ENCODE peak calls at places on chromosome 11, in ten cellular contexts. One of them, this sample, is unnamed.
A peak's percentile ranks its signal among the peaks of the same experiment; 100 is the strongest.

GRCh38 chr11:103851166-103851651 is 185.2 kb upstream of the DDI1 start:
- DNase-seq in iris pigment epithelial cell: peak; percentile 90
- DNase-seq in SJSA1: no peak
- DNase-seq in HCT116: no peak
- DNase-seq in pancreas: no peak
- DNase-seq in D341Med: no peak
- DNase-seq in NCI-H2029 treated with DMSO at 0.1 percent for 48 hours: no peak
- DNase-seq in anterior cingulate cortex: no peak
- DNase-seq in NCI-H510A treated with DMSO at 0.1 percent for 48 hours: no peak
- DNase-seq in WTC11: no peak
- DNase-seq in this sample: no peak

GRCh38 chr11:26649884-26650283 is 72.0 kb downstream of the SLC5A12 start:
- DNase-seq in D341Med: peak; percentile 66
- DNase-seq in pancreas: peak; percentile 39
- DNase-seq in anterior cingulate cortex: no peak
- DNase-seq in HCT116: peak; percentile 3
- DNase-seq in NCI-H2029 treated with DMSO at 0.1 percent for 48 hours: peak; percentile 29
- DNase-seq in iris pigment epithelial cell: peak; percentile 79
- DNase-seq in NCI-H510A treated with DMSO at 0.1 percent for 48 hours: peak; percentile 38
- DNase-seq in WTC11: peak; percentile 70
- DNase-seq in SJSA1: peak; percentile 28
- DNase-seq in this sample: peak; percentile 52

GRCh38 chr11:124535552-124536232 is 7.8 kb downstream of the OR8B12 start:
- DNase-seq in WTC11: no peak
- DNase-seq in anterior cingulate cortex: no peak
- DNase-seq in iris pigment epithelial cell: peak; percentile 55
- DNase-seq in HCT116: no peak
- DNase-seq in NCI-H510A treated with DMSO at 0.1 percent for 48 hours: no peak
- DNase-seq in pancreas: no peak
- DNase-seq in SJSA1: no peak
- DNase-seq in NCI-H2029 treated with DMSO at 0.1 percent for 48 hours: no peak
- DNase-seq in D341Med: no peak
- DNase-seq in this sample: no peak

GRCh38 chr11:12301379-12301778 is 76.0 kb upstream of the PARVA start:
- DNase-seq in NCI-H510A treated with DMSO at 0.1 percent for 48 hours: no peak
- DNase-seq in pancreas: no peak
- DNase-seq in NCI-H2029 treated with DMSO at 0.1 percent for 48 hours: no peak
- DNase-seq in HCT116: no peak
- DNase-seq in SJSA1: no peak
- DNase-seq in D341Med: no peak
- DNase-seq in anterior cingulate cortex: no peak
- DNase-seq in iris pigment epithelial cell: no peak
- DNase-seq in WTC11: no peak
- DNase-seq in this sample: peak; percentile 37

GRCh38 chr11:77096591-77097019 is 6.0 kb upstream of the OMP start:
- DNase-seq in NCI-H510A treated with DMSO at 0.1 percent for 48 hours: no peak
- DNase-seq in SJSA1: no peak
- DNase-seq in pancreas: peak; percentile 14
- DNase-seq in anterior cingulate cortex: no peak
- DNase-seq in iris pigment epithelial cell: no peak
- DNase-seq in NCI-H2029 treated with DMSO at 0.1 percent for 48 hours: no peak
- DNase-seq in D341Med: no peak
- DNase-seq in HCT116: no peak
- DNase-seq in WTC11: no peak
- DNase-seq in this sample: no peak

GRCh38 chr11:125952973-125953372 is 7.1 kb downstream of the VSIG10L2 start:
- DNase-seq in WTC11: no peak
- DNase-seq in anterior cingulate cortex: no peak
- DNase-seq in SJSA1: no peak
- DNase-seq in iris pigment epithelial cell: no peak
- DNase-seq in NCI-H510A treated with DMSO at 0.1 percent for 48 hours: no peak
- DNase-seq in HCT116: no peak
- DNase-seq in D341Med: no peak
- DNase-seq in NCI-H2029 treated with DMSO at 0.1 percent for 48 hours: no peak
- DNase-seq in pancreas: peak; percentile 45
- DNase-seq in this sample: peak; percentile 59

GRCh38 chr11:8234425-8234821 is 29.3 kb downstream of the LMO1 start:
- DNase-seq in D341Med: no peak
- DNase-seq in anterior cingulate cortex: no peak
- DNase-seq in pancreas: no peak
- DNase-seq in iris pigment epithelial cell: no peak
- DNase-seq in NCI-H510A treated with DMSO at 0.1 percent for 48 hours: no peak
- DNase-seq in WTC11: no peak
- DNase-seq in NCI-H2029 treated with DMSO at 0.1 percent for 48 hours: no peak
- DNase-seq in SJSA1: no peak
- DNase-seq in HCT116: peak; percentile 57
- DNase-seq in this sample: no peak

GRCh38 chr11:85694385-85694980 is 8.5 kb upstream of the CCDC89 start:
- DNase-seq in NCI-H2029 treated with DMSO at 0.1 percent for 48 hours: no peak
- DNase-seq in anterior cingulate cortex: no peak
- DNase-seq in NCI-H510A treated with DMSO at 0.1 percent for 48 hours: peak; percentile 6
- DNase-seq in D341Med: peak; percentile 34
- DNase-seq in pancreas: no peak
- DNase-seq in HCT116: peak; percentile 18
- DNase-seq in WTC11: no peak
- DNase-seq in iris pigment epithelial cell: peak; percentile 60
- DNase-seq in SJSA1: peak; percentile 11
- DNase-seq in this sample: peak; percentile 50